ENCODE peak calls at places on chromosome X, in seven cellular contexts. H is MV-4-11, J is KBM-7, I is amniotic epithelial cell, W is Right ventricle myocardium superior, A is PC-9, Z is T-helper 2 cell. E is an unnamed sample.

GRCh38 chrX:3811331-3812311 is 98.2 kb upstream of the PRKX start:
- DNase-seq in J (peak), W (no peak), A (peak), H (no peak), I (peak), Z (peak), E (no peak)

GRCh38 chrX:54044877-54045328 is 630 bp upstream of the PHF8 start:
- DNase-seq in W (no peak), H (no peak), A (no peak), J (no peak), Z (no peak), I (peak), E (no peak)

GRCh38 chrX:150238656-150239382 is 124.3 kb upstream of the MAMLD1 start:
- DNase-seq in I (no peak), W (no peak), A (no peak), J (no peak), Z (no peak), H (no peak), E (no peak)

GRCh38 chrX:108914791-108915190 is 178.4 kb upstream of the IRS4 start:
- DNase-seq in W (no peak), Z (no peak), H (no peak), J (no peak), A (no peak), I (no peak), E (no peak)

GRCh38 chrX:2696698-2697215 is 5.7 kb downstream of the CD99 start:
- DNase-seq in H (no peak), J (peak), W (no peak), I (peak), A (peak), Z (peak), E (no peak)

GRCh38 chrX:110125435-110125834 is 122.5 kb downstream of the TMEM164 start:
- DNase-seq in W (no peak), I (no peak), Z (no peak), J (peak), A (no peak), H (no peak), E (no peak)

GRCh38 chrX:154397888-154398667 is at the start of gene RPL10:
- DNase-seq in W (peak), A (peak), I (peak), Z (peak), H (peak), J (peak), E (peak)

GRCh38 chrX:3697701-3698279 is 15.7 kb downstream of the PRKX start:
- DNase-seq in Z (no peak), H (no peak), W (peak), I (no peak), J (no peak), A (no peak), E (no peak)

GRCh38 chrX:103477496-103477895 is 41.8 kb downstream of the RAB40A start:
- DNase-seq in H (no peak), I (peak), Z (no peak), J (no peak), W (no peak), A (no peak), E (no peak)